ENCODE peak calls at places on chromosomes 13 and 19, in nine cellular contexts. M is pancreas, C is hepatocyte, U is HFF-Myc, P is AG09309, K is mammary epithelial cell, Y is heart right ventricle, X is thoracic aorta, Q is A549. F is an unnamed sample.

GRCh38 chr19:29680447-29680846 is 15.2 kb downstream of the PLEKHF1 start:
- DNase-seq in M (no peak), C (no peak), U (no peak), P (no peak), K (no peak), Y (no peak), X (no peak), Q (no peak), F (no peak)

GRCh38 chr13:50261502-50261901 is 246.3 kb downstream of the KCNRG start:
- DNase-seq in M (no peak), C (no peak), U (no peak), P (no peak), K (peak), Y (no peak), X (no peak), Q (no peak), F (no peak)

GRCh38 chr13:44565881-44566280 is 10.2 kb downstream of the TSC22D1 start:
- DNase-seq in M (no peak), C (no peak), U (no peak), P (no peak), K (no peak), Y (no peak), X (no peak), Q (no peak), F (no peak)

GRCh38 chr19:9043524-9043923 is 33.3 kb upstream of the MUC16 start:
- DNase-seq in M (no peak), C (no peak), U (no peak), P (no peak), K (no peak), Y (no peak), X (no peak), Q (no peak), F (no peak)

GRCh38 chr19:49469828-49470614 is 4.0 kb upstream of the FLT3LG start:
- DNase-seq in M (no peak), C (no peak), U (no peak), P (no peak), K (no peak), Y (no peak), X (no peak), Q (no peak), F (no peak)

GRCh38 chr19:50492303-50493052 is 15.8 kb upstream of the GARIN5A start:
- DNase-seq in M (peak), C (no peak), U (no peak), P (no peak), K (no peak), Y (no peak), X (no peak), Q (no peak), F (peak)

GRCh38 chr13:67554296-67554695 is 324.2 kb upstream of the PCDH9 start:
- DNase-seq in M (no peak), C (no peak), U (no peak), P (no peak), K (no peak), Y (no peak), X (no peak), Q (no peak), F (no peak)

GRCh38 chr13:90562388-90562787 is 785.1 kb upstream of the MIR17HG start:
- DNase-seq in M (no peak), C (no peak), U (no peak), P (no peak), K (peak), Y (no peak), X (no peak), Q (no peak), F (no peak)

GRCh38 chr19:30431591-30431990 is 59.4 kb downstream of the ZNF536 start:
- DNase-seq in M (no peak), C (no peak), U (no peak), P (no peak), K (no peak), Y (no peak), X (no peak), Q (no peak), F (no peak)

GRCh38 chr19:51799311-51799997 is 4.5 kb downstream of the FPR3 start:
- DNase-seq in M (no peak), C (peak), U (peak), P (peak), K (peak), Y (peak), X (peak), Q (no peak), F (peak)

GRCh38 chr19:23440791-23441190 is 45.5 kb upstream of the ZNF91 start:
- DNase-seq in M (no peak), C (no peak), U (no peak), P (no peak), K (no peak), Y (no peak), X (no peak), Q (peak), F (no peak)

GRCh38 chr19:2840794-2841790 is at the start of gene ZNF555:
- DNase-seq in M (peak), C (peak), U (peak), P (peak), K (peak), Y (peak), X (peak), Q (peak), F (peak)

GRCh38 chr19:41705393-41706174 is 2.8 kb upstream of the CEACAM5 start:
- DNase-seq in M (no peak), C (peak), U (no peak), P (no peak), K (peak), Y (no peak), X (no peak), Q (peak), F (no peak)

DNA sequence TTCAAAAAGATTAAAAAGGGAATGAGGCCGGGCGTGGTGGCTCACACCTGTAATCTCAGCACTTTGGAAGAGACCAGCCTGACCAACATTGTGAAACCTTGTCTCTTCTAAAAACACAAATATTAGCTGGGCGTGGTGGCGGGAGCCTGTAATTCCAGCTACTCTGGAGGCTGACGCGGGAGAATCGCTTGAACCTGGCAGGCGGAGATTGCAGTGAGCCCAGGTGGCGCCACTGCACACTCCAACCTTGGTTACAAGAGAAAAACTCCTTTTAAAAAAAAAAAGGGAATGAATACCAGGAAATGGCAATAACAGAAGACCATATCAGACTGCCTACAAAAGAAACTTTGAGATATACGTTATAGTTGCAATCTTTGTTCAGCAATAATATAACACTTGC is 1244.5 kb downstream of the PCDH9 start:
- DNase-seq in M (no peak), C (peak), U (no peak), P (no peak), K (no peak), Y (no peak), X (no peak), Q (no peak), F (peak)
- TF ChIP-seq CTCF in M (no peak), C (peak), U (no peak), P (no peak), K (no peak), Y (no peak), X (no peak), Q (no peak), F (peak)

DNA sequence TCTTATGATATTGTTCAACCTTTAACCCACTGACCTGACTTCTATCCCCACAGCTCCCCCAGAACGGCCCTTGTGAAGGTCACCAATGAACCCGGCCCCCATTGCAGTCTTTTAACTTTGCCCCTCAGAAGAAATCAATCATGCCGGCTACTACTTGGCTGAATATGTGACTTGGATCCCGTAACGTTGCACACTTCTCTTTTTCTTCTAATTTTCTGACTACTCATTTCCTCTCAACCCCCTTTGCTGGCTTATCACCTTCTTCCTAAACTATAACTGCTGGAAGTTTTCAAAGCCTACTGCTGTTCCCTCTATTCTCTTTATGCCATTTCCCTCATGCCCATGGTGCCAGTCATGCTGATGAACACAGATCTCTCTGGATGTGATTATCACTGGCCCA is 367.6 kb downstream of the DNAJC15 start:
- DNase-seq in M (no peak), C (no peak), U (no peak), P (no peak), K (no peak), Y (no peak), X (no peak), Q (no peak), F (no peak)
- H3K4me3 ChIP-seq in M (no peak), C (no peak), U (no peak), P (no peak), K (no peak), Y (no peak), X (no peak), Q (no peak), F (no peak)

DNA sequence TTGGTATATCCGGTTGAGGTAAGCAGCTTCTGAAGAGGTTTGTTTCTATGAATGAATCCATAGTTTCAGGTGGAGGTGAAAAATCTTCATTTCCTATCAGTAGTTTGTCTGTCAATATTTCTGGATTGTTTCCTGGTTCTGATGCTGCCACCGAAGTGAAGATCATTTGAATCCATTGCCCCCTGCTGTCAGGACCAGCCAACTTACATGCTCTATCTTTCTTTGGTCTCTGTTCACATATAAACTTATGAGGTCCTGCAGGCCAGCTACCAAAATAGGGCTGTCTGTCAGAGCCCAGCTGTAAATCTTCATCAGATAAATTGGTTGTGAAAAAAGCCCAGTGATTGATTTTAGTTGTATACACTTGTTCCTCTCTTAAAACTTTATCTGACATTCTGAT is 15.2 kb upstream of the N4BP2L1 start:
- DNase-seq in M (no peak), C (peak), U (no peak), P (no peak), K (no peak), Y (no peak), X (no peak), Q (peak), F (peak)
- TF ChIP-seq CTCF in M (no peak), C (peak), U (peak), P (peak), K (peak), Y (peak), X (no peak), Q (no peak), F (peak)

GRCh38 chr19:55488986-55489710 is 912 bp downstream of the SSC5D start:
- DNase-seq in M (peak), C (no peak), U (no peak), P (no peak), K (no peak), Y (no peak), X (no peak), Q (no peak), F (no peak)

GRCh38 chr19:55490478-55491436 is 2.5 kb downstream of the SSC5D start:
- DNase-seq in M (peak), C (no peak), U (no peak), P (no peak), K (no peak), Y (no peak), X (no peak), Q (no peak), F (no peak)

GRCh38 chr19:55491546-55492360 is 3.5 kb downstream of the SSC5D start:
- DNase-seq in M (no peak), C (no peak), U (no peak), P (no peak), K (no peak), Y (no peak), X (no peak), Q (no peak), F (no peak)

GRCh38 chr19:55487884-55488687 is at the start of gene SSC5D:
- DNase-seq in M (peak), C (no peak), U (no peak), P (no peak), K (no peak), Y (no peak), X (no peak), Q (no peak), F (no peak)

DNA sequence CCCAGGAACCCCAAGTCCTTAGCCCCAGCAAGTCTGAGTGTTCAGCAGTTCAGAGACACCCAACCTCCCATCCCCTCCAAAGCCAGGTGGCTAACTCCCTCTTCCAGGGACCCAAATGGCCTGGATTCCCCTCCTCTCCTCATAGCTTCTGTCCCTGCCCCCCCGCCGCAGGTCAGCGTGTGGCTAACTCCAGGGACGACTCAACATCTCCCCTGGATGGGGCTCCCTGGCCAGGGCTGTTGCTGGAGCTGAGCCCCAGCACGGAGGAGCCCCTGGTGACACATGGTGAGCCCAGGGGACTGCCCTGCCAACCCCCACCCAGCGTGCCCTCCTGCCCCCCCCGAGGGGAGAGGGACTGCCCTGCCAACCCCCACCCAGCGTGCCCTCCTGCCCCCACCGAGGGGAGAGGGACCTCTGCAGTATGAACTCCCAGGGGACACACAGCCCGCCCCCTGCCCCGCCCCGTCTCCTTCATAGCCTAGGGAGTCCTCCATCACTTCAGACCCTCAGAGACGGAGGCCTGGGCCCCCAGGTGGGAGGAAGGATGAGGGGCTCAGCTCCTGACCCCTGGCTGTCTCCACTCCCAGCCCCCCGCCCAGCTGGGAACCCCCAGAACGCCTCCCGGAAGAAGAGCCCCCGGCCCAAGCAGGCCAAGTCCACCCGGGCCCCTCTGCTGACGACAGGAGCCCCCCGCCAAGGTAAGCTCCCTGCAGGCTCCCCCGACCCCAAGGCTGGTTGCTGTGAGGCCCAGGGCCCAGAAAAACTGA is 1.7 kb downstream of the SSC5D start:
- DNase-seq in M (no peak), C (no peak), U (no peak), P (no peak), K (no peak), Y (no peak), X (no peak), Q (no peak), F (no peak)
- H3K4me3 ChIP-seq in M (no peak), C (no peak), U (no peak), P (peak), K (no peak), Y (no peak), X (peak), Q (no peak), F (no peak)

DNA sequence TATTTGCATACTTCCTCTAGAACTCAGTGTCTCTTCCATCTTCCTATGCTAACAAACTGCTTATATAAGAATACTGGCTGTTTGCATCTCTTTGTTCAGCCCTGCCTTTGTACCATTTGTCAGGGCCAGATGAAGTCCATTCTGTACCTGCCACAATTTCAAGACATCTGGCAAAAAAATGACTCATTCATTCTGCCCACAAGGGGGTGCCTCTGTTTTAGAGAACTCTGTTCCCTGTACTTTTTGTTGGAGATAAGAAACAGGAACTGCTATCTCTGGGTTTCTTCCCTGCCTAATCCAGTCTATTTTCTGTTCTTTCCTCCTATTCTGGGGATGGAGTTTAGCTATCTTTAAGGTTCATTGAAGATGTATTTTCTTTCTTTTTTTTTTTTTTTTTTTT is 23.0 kb downstream of the ZNF568 start:
- DNase-seq in M (no peak), C (no peak), U (no peak), P (no peak), K (no peak), Y (no peak), X (no peak), Q (no peak), F (no peak)
- TF ChIP-seq CTCF in M (no peak), C (no peak), U (no peak), P (no peak), K (no peak), Y (no peak), X (no peak), Q (no peak), F (peak)

GRCh38 chr19:40033989-40034560 is 22.0 kb downstream of the ZNF780B start:
- DNase-seq in M (no peak), C (no peak), U (no peak), P (no peak), K (no peak), Y (no peak), X (no peak), Q (no peak), F (no peak)
- H3K4me3 ChIP-seq in M (no peak), C (no peak), U (no peak), P (no peak), K (no peak), Y (no peak), X (no peak), Q (no peak), F (no peak)

GRCh38 chr13:97911311-97912138 is 42.0 kb upstream of the IPO5 start:
- DNase-seq in M (no peak), C (peak), U (no peak), P (no peak), K (peak), Y (no peak), X (no peak), Q (peak), F (no peak)
- TF ChIP-seq CTCF in M (peak), C (peak), U (peak), P (peak), K (peak), Y (peak), X (no peak), Q (peak), F (peak)